ENCODE peak calls at places on chromosome 19, in five cellular contexts. One of them, this sample, is unnamed.

GRCh38 chr19:48413879-48414623 is 20.6 kb downstream of the GRIN2D start:
- DNase-seq in lower leg skin: no peak
- DNase-seq in nucleus accumbens: no peak
- DNase-seq in brain microvascular endothelial cell: no peak
- DNase-seq in stomach: no peak
- DNase-seq in this sample: no peak

GRCh38 chr19:44792286-44792685 is 14.6 kb downstream of the CBLC start:
- DNase-seq in nucleus accumbens: no peak
- DNase-seq in lower leg skin: no peak
- DNase-seq in stomach: no peak
- DNase-seq in brain microvascular endothelial cell: no peak
- DNase-seq in this sample: no peak

GRCh38 chr19:35773020-35773809 is 2.1 kb upstream of the ARHGAP33 start:
- DNase-seq in brain microvascular endothelial cell: no peak
- DNase-seq in stomach: no peak
- DNase-seq in nucleus accumbens: no peak
- DNase-seq in lower leg skin: no peak
- DNase-seq in this sample: no peak

GRCh38 chr19:48644839-48645651 is 942 bp downstream of the CA11 start:
- DNase-seq in lower leg skin: peak
- DNase-seq in nucleus accumbens: peak
- DNase-seq in stomach: peak
- DNase-seq in brain microvascular endothelial cell: peak
- DNase-seq in this sample: peak

GRCh38 chr19:19385900-19386339 is 19.6 kb upstream of the GATAD2A start:
- DNase-seq in lower leg skin: no peak
- DNase-seq in stomach: no peak
- DNase-seq in nucleus accumbens: no peak
- DNase-seq in brain microvascular endothelial cell: no peak
- DNase-seq in this sample: no peak

GRCh38 chr19:4380254-4380727 is 20.1 kb downstream of the SH3GL1 start:
- DNase-seq in stomach: no peak
- DNase-seq in lower leg skin: no peak
- DNase-seq in nucleus accumbens: no peak
- DNase-seq in brain microvascular endothelial cell: no peak
- DNase-seq in this sample: no peak

GRCh38 chr19:40246292-40247073 is 20.0 kb upstream of the CCNP start:
- DNase-seq in lower leg skin: no peak
- DNase-seq in stomach: no peak
- DNase-seq in nucleus accumbens: no peak
- DNase-seq in brain microvascular endothelial cell: no peak
- DNase-seq in this sample: no peak

GRCh38 chr19:17394891-17395415 is 957 bp upstream of the CCDC194 start:
- DNase-seq in brain microvascular endothelial cell: no peak
- DNase-seq in stomach: peak
- DNase-seq in lower leg skin: no peak
- DNase-seq in nucleus accumbens: peak
- DNase-seq in this sample: peak

GRCh38 chr19:3671680-3672574 is 28.3 kb downstream of the PIP5K1C start:
- DNase-seq in lower leg skin: no peak
- DNase-seq in brain microvascular endothelial cell: no peak
- DNase-seq in stomach: no peak
- DNase-seq in nucleus accumbens: no peak
- DNase-seq in this sample: peak

GRCh38 chr19:55209430-55210119 is at the start of gene PTPRH:
- DNase-seq in stomach: peak
- DNase-seq in lower leg skin: no peak
- DNase-seq in brain microvascular endothelial cell: no peak
- DNase-seq in nucleus accumbens: no peak
- DNase-seq in this sample: no peak

GRCh38 chr19:55188620-55189019 is 8.5 kb upstream of the SYT5 start:
- DNase-seq in stomach: no peak
- DNase-seq in brain microvascular endothelial cell: no peak
- DNase-seq in nucleus accumbens: no peak
- DNase-seq in lower leg skin: no peak
- DNase-seq in this sample: no peak

GRCh38 chr19:19642506-19643157 is 825 bp downstream of the GMIP start:
- DNase-seq in nucleus accumbens: no peak
- DNase-seq in stomach: no peak
- DNase-seq in brain microvascular endothelial cell: no peak
- DNase-seq in lower leg skin: no peak
- DNase-seq in this sample: peak

GRCh38 chr19:19782783-19783182 is 38.8 kb downstream of the ZNF506 start:
- DNase-seq in lower leg skin: no peak
- DNase-seq in nucleus accumbens: no peak
- DNase-seq in brain microvascular endothelial cell: no peak
- DNase-seq in stomach: no peak
- DNase-seq in this sample: no peak

GRCh38 chr19:47305309-47305751 is 4.3 kb upstream of the C5AR1 start:
- DNase-seq in nucleus accumbens: peak
- DNase-seq in brain microvascular endothelial cell: peak
- DNase-seq in lower leg skin: peak
- DNase-seq in stomach: peak
- DNase-seq in this sample: peak

GRCh38 chr19:13117772-13118423 is at the start of gene NACC1:
- DNase-seq in nucleus accumbens: peak
- DNase-seq in lower leg skin: peak
- DNase-seq in stomach: peak
- DNase-seq in brain microvascular endothelial cell: peak
- DNase-seq in this sample: peak

GRCh38 chr19:47124937-47125668 is 5.5 kb upstream of the SAE1 start:
- DNase-seq in nucleus accumbens: no peak
- DNase-seq in brain microvascular endothelial cell: peak
- DNase-seq in lower leg skin: no peak
- DNase-seq in stomach: no peak
- DNase-seq in this sample: peak

GRCh38 chr19:40360020-40360686 is 11.7 kb downstream of the PLD3 start:
- DNase-seq in lower leg skin: no peak
- DNase-seq in stomach: no peak
- DNase-seq in brain microvascular endothelial cell: no peak
- DNase-seq in nucleus accumbens: no peak
- DNase-seq in this sample: no peak

GRCh38 chr19:18280247-18281081 is 958 bp downstream of the JUND start:
- DNase-seq in stomach: peak
- DNase-seq in nucleus accumbens: peak
- DNase-seq in brain microvascular endothelial cell: peak
- DNase-seq in lower leg skin: peak
- DNase-seq in this sample: peak

GRCh38 chr19:14005381-14006084 is 587 bp downstream of the RFX1 start:
- DNase-seq in stomach: peak
- DNase-seq in lower leg skin: peak
- DNase-seq in brain microvascular endothelial cell: peak
- DNase-seq in nucleus accumbens: peak
- DNase-seq in this sample: peak

GRCh38 chr19:30799854-30800755 is 427.9 kb downstream of the ZNF536 start:
- DNase-seq in lower leg skin: peak
- DNase-seq in brain microvascular endothelial cell: no peak
- DNase-seq in stomach: peak
- DNase-seq in nucleus accumbens: peak
- DNase-seq in this sample: peak

GRCh38 chr19:2703077-2703437 is 563 bp upstream of the GNG7 start:
- DNase-seq in nucleus accumbens: no peak
- DNase-seq in brain microvascular endothelial cell: no peak
- DNase-seq in stomach: no peak
- DNase-seq in lower leg skin: no peak
- DNase-seq in this sample: no peak

This sample was measured in astrocyte of the hippocampus.